ENCODE peak calls at places on chromosomes 1 and 21, in seven cellular contexts. V is fibroblast of mammary gland; Q is stimulated activated CD4-positive, alpha-beta T cell treated with anti-CD3 and anti-CD28 coated beads, Interleukin-4, amount 100 ng/mL, for 48 hours; K is HL-60; D is DMS153; J is body of pancreas; B is amniotic epithelial cell. I is an unnamed sample.

GRCh38 chr1:19437911-19438310 is 47.4 kb downstream of the CAPZB start:
- DNase-seq in B (peak), Q (no peak), D (no peak), V (peak), J (peak), K (no peak), I (no peak)

GRCh38 chr1:161100534-161100933 is 2.4 kb downstream of the KLHDC9 start:
- DNase-seq in V (no peak), J (no peak), Q (no peak), D (no peak), B (no peak), K (no peak), I (no peak)

GRCh38 chr1:98963359-98963758 is 41.3 kb downstream of the PLPPR5 start:
- DNase-seq in D (no peak), J (no peak), K (no peak), B (peak), V (no peak), Q (no peak), I (no peak)

GRCh38 chr1:60569189-60569588 is 495.6 kb upstream of the C1orf87 start:
- DNase-seq in V (no peak), Q (no peak), K (no peak), D (no peak), J (no peak), B (no peak), I (no peak)

GRCh38 chr1:172322219-172323061 is 98.0 kb upstream of the C1orf105 start:
- DNase-seq in D (no peak), J (peak), B (peak), Q (no peak), K (no peak), V (peak), I (peak)

GRCh38 chr21:25929859-25930520 is 195.2 kb downstream of the GABPA start:
- DNase-seq in K (no peak), J (no peak), D (no peak), B (peak), V (peak), Q (no peak), I (no peak)

GRCh38 chr1:202122639-202123335 is at the start of gene GPR37L1:
- DNase-seq in K (no peak), V (peak), J (peak), D (no peak), Q (no peak), B (peak), I (peak)

GRCh38 chr1:42476605-42477004 is 13.5 kb downstream of the CCDC30 start:
- DNase-seq in Q (no peak), D (no peak), J (no peak), B (no peak), V (no peak), K (no peak), I (no peak)

GRCh38 chr1:193356249-193356648 is 169.8 kb upstream of the B3GALT2 start:
- DNase-seq in Q (no peak), K (no peak), J (no peak), D (no peak), V (no peak), B (no peak), I (no peak)

GRCh38 chr1:175797576-175797975 is 54.2 kb upstream of the TNR start:
- DNase-seq in B (no peak), J (no peak), V (no peak), K (no peak), Q (no peak), D (no peak), I (no peak)

GRCh38 chr1:60937720-60938119 is 144.6 kb upstream of the NFIA start:
- DNase-seq in K (no peak), B (no peak), V (no peak), D (no peak), J (no peak), Q (no peak), I (no peak)

I was measured in thyroid gland.